ENCODE peak calls at places on chromosomes 2 and 18, in ten cellular contexts. P is WERI-Rb-1; O is small intestine; V is dorsolateral prefrontal cortex; L is CD4-positive, alpha-beta memory T cell; Z is fibroblast of lung; T is mammary epithelial cell; N is cardiac muscle cell; K is Peyer's patch; Y is suprapubic skin. E is an unnamed sample. For H3K27me3, the result is how much of the 10 kb centered on the place peaks cover.

GRCh38 chr2:96106991-96107882 is 9.1 kb downstream of the ADRA2B start:
- DNase-seq in N (no peak), O (no peak), L (no peak), P (peak), Y (no peak), V (no peak), T (no peak), K (peak), Z (no peak), E (no peak)

GRCh38 chr2:45962522-45962921 is 311.0 kb downstream of the PRKCE start:
- DNase-seq in V (peak), P (no peak), Z (peak), L (no peak), O (no peak), Y (no peak), T (no peak), K (no peak), N (no peak), E (no peak)

GRCh38 chr18:51622676-51623075 is 425.2 kb upstream of the MEX3C start:
- DNase-seq in Z (no peak), L (no peak), T (no peak), V (no peak), Y (no peak), K (no peak), P (peak), N (no peak), O (no peak), E (no peak)

GRCh38 chr18:51009071-51009470 is 20.9 kb upstream of the SMAD4 start:
- DNase-seq in L (no peak), V (no peak), N (peak), K (no peak), P (peak), T (no peak), Y (no peak), Z (peak), O (no peak), E (no peak)

GRCh38 chr18:3675446-3675845 is 225.5 kb downstream of the TGIF1 start:
- DNase-seq in Y (no peak), O (no peak), P (no peak), Z (peak), V (no peak), L (no peak), K (no peak), N (no peak), T (peak), E (no peak)

GRCh38 chr2:184541591-184541990 is 56.7 kb upstream of the ZNF804A start:
- DNase-seq in Y (no peak), Z (no peak), K (no peak), O (no peak), N (no peak), T (no peak), V (no peak), P (no peak), L (no peak), E (no peak)

GRCh38 chr18:28178720-28179119 is 1.8 kb upstream of the CDH2 start:
- DNase-seq in T (no peak), V (no peak), Z (peak), Y (no peak), P (no peak), K (no peak), O (no peak), N (peak), L (no peak), E (no peak)

GRCh38 chr2:201203916-201204654 is 21.1 kb downstream of the CASP10 start:
- DNase-seq in Z (peak), P (no peak), V (no peak), K (no peak), Y (no peak), L (no peak), T (no peak), O (no peak), N (no peak), E (no peak)

GRCh38 chr2:225494100-225494459 is 94.6 kb downstream of the NYAP2 start:
- DNase-seq in Y (no peak), O (no peak), V (no peak), P (no peak), L (no peak), N (no peak), Z (peak), T (no peak), K (no peak), E (no peak)

GRCh38 chr2:227872676-227873075 is 1.2 kb downstream of the DAW1 start:
- DNase-seq in N (no peak), T (no peak), K (no peak), Z (no peak), P (no peak), L (no peak), V (no peak), O (no peak), Y (no peak), E (no peak)

GRCh38 chr2:227870710-227871374 is 589 bp upstream of the DAW1 start:
- DNase-seq in V (no peak), T (no peak), Y (no peak), K (no peak), O (peak), P (no peak), Z (peak), N (no peak), L (no peak), E (no peak)

GRCh38 chr2:227876536-227876882 is 5.1 kb downstream of the DAW1 start:
- DNase-seq in Y (no peak), P (no peak), N (no peak), Z (peak), L (no peak), T (no peak), O (no peak), K (no peak), V (no peak), E (no peak)

GRCh38 chr2:227867386-227867785 is 4.0 kb upstream of the DAW1 start:
- DNase-seq in N (no peak), Z (no peak), L (no peak), T (no peak), V (no peak), O (no peak), K (no peak), P (no peak), Y (no peak), E (no peak)

DNA sequence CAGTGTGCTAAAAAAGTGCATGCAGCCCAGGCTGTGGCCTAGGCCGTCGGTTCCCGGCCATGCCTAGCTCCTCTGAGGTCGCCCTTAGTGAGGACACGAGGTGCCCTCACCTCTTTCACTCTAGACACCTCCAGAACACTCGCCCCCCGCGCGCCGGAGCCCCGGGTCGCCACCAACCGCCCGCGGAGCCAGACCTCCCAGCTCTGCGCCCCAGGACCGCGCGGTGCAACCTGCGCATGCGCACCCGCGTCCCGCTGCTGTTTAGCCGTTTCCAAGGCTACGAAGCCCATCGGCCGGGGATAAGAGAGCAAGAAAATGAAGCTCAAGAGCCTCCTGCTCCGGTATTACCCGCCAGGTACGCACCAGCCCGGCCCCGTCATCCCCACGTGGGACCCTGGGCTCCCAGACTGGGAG is at the start of gene DAW1:
- DNase-seq in T (no peak), Z (peak), V (peak), K (peak), L (peak), N (peak), O (peak), P (peak), Y (no peak), E (peak)
- H3K27ac ChIP-seq in T (no peak), Z (peak), V (no peak), K (no peak), L (no peak), N (no peak), O (no peak), P (no peak), Y (no peak), E (no peak)

GRCh38 chr2:176160251-176161040 is 3.3 kb downstream of the HOXD3 start:
- DNase-seq in Y (no peak), K (peak), L (no peak), T (no peak), V (no peak), P (no peak), Z (peak), N (no peak), O (no peak), E (no peak)

GRCh38 chr2:176158855-176159677 is 2.0 kb downstream of the HOXD3 start:
- DNase-seq in O (no peak), L (no peak), T (no peak), N (no peak), K (no peak), Z (peak), P (peak), Y (no peak), V (no peak), E (no peak)

GRCh38 chr2:176158306-176158643 is 1.2 kb downstream of the HOXD3 start:
- DNase-seq in K (no peak), N (no peak), P (no peak), O (no peak), Y (no peak), V (no peak), T (no peak), Z (peak), L (no peak), E (no peak)

GRCh38 chr2:176161041-176161785 is 4.1 kb downstream of the HOXD3 start:
- DNase-seq in T (no peak), L (no peak), O (no peak), Y (no peak), P (no peak), V (no peak), Z (peak), N (no peak), K (peak), E (no peak)

DNA sequence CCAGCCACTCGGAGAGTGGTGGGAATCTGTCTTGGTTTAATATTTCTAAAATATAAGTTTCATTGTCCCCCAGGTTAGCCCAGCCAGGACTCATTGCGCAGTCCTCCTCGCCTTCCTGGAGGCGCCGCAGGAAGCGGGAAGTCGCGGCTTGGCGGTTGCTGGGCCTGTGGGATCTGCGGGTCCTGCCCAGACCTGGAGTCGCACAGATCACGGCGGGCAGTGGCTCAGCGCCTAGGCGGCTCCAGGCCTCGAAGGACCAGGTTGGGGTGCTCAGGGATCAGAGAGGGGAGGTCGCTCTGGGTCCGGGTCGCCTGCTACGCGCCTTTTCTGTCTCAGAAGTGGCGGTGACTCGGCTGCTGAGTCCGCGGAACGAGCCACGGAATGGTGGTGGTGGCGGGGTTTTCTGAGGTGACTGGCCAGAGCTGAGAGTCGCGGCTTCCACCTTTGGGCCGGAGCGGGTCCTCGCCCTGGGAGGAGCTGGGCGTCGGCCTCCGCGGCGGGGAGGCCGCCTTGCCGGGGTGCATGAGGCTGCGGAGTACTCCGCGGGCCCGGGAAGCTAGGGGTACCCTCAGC is 2.7 kb downstream of the HOXD3 start:
- DNase-seq in P (no peak), O (no peak), V (no peak), Y (no peak), Z (peak), T (no peak), N (no peak), K (peak), L (no peak), E (no peak)
- H3K27me3 ChIP-seq in P (half or more), O (under half), V (half or more), Y (half or more), Z (half or more), T (half or more), N (half or more), K (under half), L (half or more), E (half or more)

GRCh38 chr18:33928226-33928625 is 296.5 kb downstream of the NOL4 start:
- DNase-seq in P (no peak), T (peak), O (no peak), K (no peak), Z (peak), L (no peak), N (no peak), Y (no peak), V (no peak), E (no peak)

GRCh38 chr18:33923980-33924379 is 300.7 kb downstream of the NOL4 start:
- DNase-seq in O (no peak), Y (no peak), V (no peak), T (no peak), P (no peak), N (no peak), L (no peak), Z (no peak), K (no peak), E (no peak)

GRCh38 chr18:33924576-33924975 is 300.1 kb downstream of the NOL4 start:
- DNase-seq in V (no peak), T (no peak), O (no peak), Y (no peak), Z (no peak), K (no peak), N (no peak), P (no peak), L (no peak), E (no peak)
- H3K4me3 ChIP-seq in V (no peak), T (no peak), O (no peak), Y (no peak), Z (no peak), K (no peak), N (no peak), P (no peak), L (no peak), E (no peak)

GRCh38 chr2:36355157-36355889 is at the start of gene CRIM1:
- DNase-seq in Y (peak), Z (peak), T (peak), K (peak), O (peak), P (peak), L (peak), N (peak), V (peak), E (peak)

GRCh38 chr2:36356990-36357505 is 1.5 kb downstream of the CRIM1 start:
- DNase-seq in Z (peak), O (peak), P (peak), L (peak), T (peak), N (no peak), Y (no peak), V (no peak), K (peak), E (no peak)

GRCh38 chr2:36357506-36358316 is 2.1 kb downstream of the CRIM1 start:
- DNase-seq in Z (peak), V (peak), N (peak), L (peak), Y (no peak), K (peak), T (peak), P (peak), O (peak), E (peak)

GRCh38 chr2:36355890-36356198 is 266 bp downstream of the CRIM1 start:
- DNase-seq in N (no peak), O (no peak), Z (no peak), Y (no peak), V (no peak), P (no peak), K (no peak), L (no peak), T (no peak), E (no peak)

DNA sequence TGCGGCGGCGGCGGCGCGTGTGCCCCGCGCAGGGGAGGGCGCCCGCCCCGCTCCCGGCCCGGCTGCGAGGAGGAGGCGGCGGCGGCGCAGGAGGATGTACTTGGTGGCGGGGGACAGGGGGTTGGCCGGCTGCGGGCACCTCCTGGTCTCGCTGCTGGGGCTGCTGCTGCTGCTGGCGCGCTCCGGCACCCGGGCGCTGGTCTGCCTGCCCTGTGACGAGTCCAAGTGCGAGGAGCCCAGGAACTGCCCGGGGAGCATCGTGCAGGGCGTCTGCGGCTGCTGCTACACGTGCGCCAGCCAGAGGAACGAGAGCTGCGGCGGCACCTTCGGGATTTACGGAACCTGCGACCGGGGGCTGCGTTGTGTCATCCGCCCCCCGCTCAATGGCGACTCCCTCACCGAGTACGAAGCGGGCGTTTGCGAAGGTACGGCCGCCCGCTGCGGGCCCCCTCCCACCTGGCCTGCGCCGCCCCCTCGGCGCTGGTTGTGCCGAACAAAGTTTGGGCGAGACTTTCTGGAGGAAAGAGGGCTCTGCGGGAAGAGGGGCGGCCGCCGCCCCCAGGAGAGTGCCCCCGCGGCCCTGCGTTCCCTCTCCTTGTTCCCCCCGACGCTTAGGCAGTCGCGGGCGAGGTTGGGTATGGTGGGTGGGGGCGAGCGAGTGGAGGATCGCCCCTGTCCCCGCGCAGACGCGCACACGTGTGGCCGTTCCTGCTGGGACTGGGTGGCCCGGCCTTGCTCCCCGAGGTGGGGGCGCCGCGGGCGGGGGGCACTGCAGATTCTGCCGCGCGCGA is 816 bp downstream of the CRIM1 start:
- DNase-seq in P (peak), Z (peak), Y (peak), T (no peak), L (peak), V (peak), O (peak), K (peak), N (peak), E (peak)
- H3K27ac ChIP-seq in P (no peak), Z (peak), Y (peak), T (peak), L (no peak), V (peak), O (peak), K (peak), N (no peak), E (no peak)